ENCODE peak calls at places on chromosome 6, in seven cellular contexts. C is endodermal cell, O is neural progenitor cell, Z is HTR-8/SVneo, L is choroid plexus epithelial cell, U is NCI-H69, A is NCI-H1417. N is an unnamed sample.

GRCh38 chr6:135880066-135880972 is 28.8 kb downstream of the PDE7B start:
- DNase-seq in Z (peak; percentile 64), A (no peak), U (no peak), C (no peak), L (peak; percentile 91), O (no peak), N (no peak)

GRCh38 chr6:54267798-54268197 is 40.4 kb upstream of the TINAG start:
- DNase-seq in A (peak; percentile 26), O (peak; percentile 73), U (peak; percentile 74), Z (no peak), C (peak; percentile 62), L (peak; percentile 87), N (no peak)

GRCh38 chr6:37940074-37940847 is 120.7 kb downstream of the ZFAND3 start:
- DNase-seq in L (peak; percentile 90), O (no peak), A (no peak), C (no peak), Z (no peak), U (peak; percentile 62), N (no peak)

GRCh38 chr6:166987930-166988329 is 11.3 kb upstream of the CEP43 start:
- DNase-seq in C (no peak), O (no peak), L (no peak), Z (no peak), U (no peak), A (no peak), N (no peak)

GRCh38 chr6:104955491-104955890 is 1.4 kb upstream of the LIN28B start:
- DNase-seq in Z (no peak), A (no peak), C (peak; percentile 72), U (peak; percentile 80), O (peak; percentile 73), L (no peak), N (no peak)

GRCh38 chr6:131629656-131630055 is 1.6 kb upstream of the MED23 start:
- DNase-seq in O (no peak), U (no peak), L (no peak), Z (no peak), C (no peak), A (no peak), N (no peak)

GRCh38 chr6:85417336-85417735 is 32.5 kb upstream of the NT5E start:
- DNase-seq in U (no peak), C (no peak), Z (no peak), A (no peak), O (no peak), L (no peak), N (no peak)

GRCh38 chr6:119308048-119308570 is 41.5 kb downstream of the MAN1A1 start:
- DNase-seq in O (no peak), A (no peak), U (peak; percentile 68), C (no peak), L (peak; percentile 84), Z (peak; percentile 5), N (no peak)

GRCh38 chr6:109580519-109580918 is 97.5 kb upstream of the ZBTB24 start:
- DNase-seq in O (peak; percentile 2), Z (no peak), U (peak; percentile 1), L (peak; percentile 88), A (no peak), C (peak; percentile 68), N (no peak)

GRCh38 chr6:128723667-128724066 is 159.3 kb upstream of the LAMA2 start:
- DNase-seq in Z (no peak), A (no peak), C (no peak), L (peak; percentile 8), U (no peak), O (no peak), N (no peak)

GRCh38 chr6:11869656-11870340 is 91.2 kb upstream of the ADTRP start:
- DNase-seq in Z (peak; percentile 42), O (no peak), L (peak; percentile 73), U (no peak), C (no peak), A (no peak), N (no peak)

GRCh38 chr6:21402368-21402767 is 191.2 kb upstream of the SOX4 start:
- DNase-seq in O (no peak), Z (no peak), L (peak; percentile 85), C (peak; percentile 14), A (no peak), U (no peak), N (no peak)

GRCh38 chr6:23692184-23692583 is 433.8 kb upstream of the NRSN1 start:
- DNase-seq in C (no peak), O (no peak), U (peak; percentile 45), L (no peak), A (no peak), Z (no peak), N (no peak)

GRCh38 chr6:106279179-106279578 is 46.4 kb downstream of the ATG5 start:
- DNase-seq in O (no peak), L (peak; percentile 56), U (no peak), Z (no peak), A (no peak), C (no peak), N (no peak)

GRCh38 chr6:81241717-81242116 is 510.8 kb downstream of the TENT5A start:
- DNase-seq in A (no peak), Z (peak; percentile 10), U (peak; percentile 9), C (no peak), L (peak; percentile 83), O (peak; percentile 43), N (no peak)

GRCh38 chr6:25324076-25324762 is 45.0 kb downstream of the CARMIL1 start:
- DNase-seq in Z (no peak), L (no peak), C (no peak), O (no peak), A (no peak), U (peak; percentile 74), N (no peak)